ENCODE peak calls at places on chromosomes 1 and 21, in seven cellular contexts. M, P, S, N, A, V and D are unnamed samples.

GRCh38 chr21:27171704-27172103 is 204.8 kb upstream of the ADAMTS5 start:
- DNase-seq in P (no peak), M (no peak), V (no peak), A (no peak), N (no peak), S (no peak), D (no peak)

GRCh38 chr21:29092102-29092959 is 18.9 kb upstream of the CCT8 start:
- DNase-seq in A (no peak), N (no peak), V (no peak), P (no peak), M (no peak), S (no peak), D (no peak)

GRCh38 chr1:87239997-87240396 is 88.7 kb upstream of the LMO4 start:
- DNase-seq in P (no peak), A (no peak), N (no peak), V (no peak), M (no peak), S (no peak), D (no peak)

GRCh38 chr1:157231844-157232550 is 93.8 kb upstream of the ETV3 start:
- DNase-seq in M (no peak), S (no peak), N (no peak), V (no peak), A (no peak), P (no peak), D (no peak)

GRCh38 chr21:33212159-33212851 is 17.4 kb upstream of the IFNAR2 start:
- DNase-seq in M (no peak), P (no peak), N (no peak), S (no peak), V (no peak), A (no peak), D (no peak)

GRCh38 chr1:35945327-35945726 is 14.4 kb downstream of the AGO3 start:
- DNase-seq in V (no peak), S (no peak), P (no peak), N (no peak), A (no peak), M (no peak), D (no peak)

GRCh38 chr1:166910396-166910994 is 34.4 kb upstream of the TADA1 start:
- DNase-seq in P (peak; percentile 70), S (peak; percentile 96), N (peak; percentile 38), M (peak; percentile 80), V (peak; percentile 71), A (peak; percentile 92), D (peak; percentile 84)

GRCh38 chr1:156247460-156248322 is at the start of gene PAQR6:
- DNase-seq in S (no peak), V (peak; percentile 40), N (no peak), P (no peak), M (peak; percentile 53), A (no peak), D (no peak)

GRCh38 chr1:217272385-217272784 is 358.5 kb downstream of the GPATCH2 start:
- DNase-seq in N (no peak), A (no peak), M (no peak), P (no peak), V (no peak), S (no peak), D (no peak)

GRCh38 chr21:37079211-37079824 is 6.3 kb downstream of the TTC3 start:
- DNase-seq in M (peak; percentile 25), S (no peak), P (no peak), N (no peak), V (no peak), A (no peak), D (no peak)

GRCh38 chr1:192632188-192632587 is 3.8 kb upstream of the RGS13 start:
- DNase-seq in M (no peak), S (no peak), V (no peak), P (no peak), A (no peak), N (no peak), D (no peak)

GRCh38 chr1:10614377-10615225 is 139.9 kb downstream of the PEX14 start:
- DNase-seq in N (no peak), A (no peak), V (no peak), P (no peak), M (no peak), S (no peak), D (no peak)

GRCh38 chr1:51242546-51242945 is 6.5 kb downstream of the RNF11 start:
- DNase-seq in P (no peak), N (no peak), V (no peak), A (no peak), S (no peak), M (no peak), D (no peak)

GRCh38 chr1:241557551-241558193 is 25.5 kb downstream of the KMO start:
- DNase-seq in M (no peak), S (no peak), A (no peak), P (no peak), N (no peak), V (no peak), D (no peak)

GRCh38 chr1:6087958-6088357 is 42.3 kb downstream of the KCNAB2 start:
- DNase-seq in N (no peak), V (no peak), S (no peak), M (no peak), P (no peak), A (no peak), D (no peak)

GRCh38 chr1:245516178-245516829 is 361.5 kb downstream of the KIF26B start:
- DNase-seq in A (no peak), N (no peak), M (peak; percentile 22), V (no peak), S (no peak), P (no peak), D (peak; percentile 80)

GRCh38 chr1:152777510-152778137 is 2.7 kb downstream of the LCE1F start:
- DNase-seq in P (no peak), A (peak; percentile 35), V (peak; percentile 35), N (no peak), S (peak; percentile 28), M (peak; percentile 30), D (no peak)

GRCh38 chr21:19029816-19030215 is 626.2 kb upstream of the TMPRSS15 start:
- DNase-seq in A (no peak), N (no peak), P (no peak), M (no peak), V (no peak), S (no peak), D (no peak)

GRCh38 chr1:196193891-196194559 is 414.2 kb downstream of the KCNT2 start:
- DNase-seq in N (no peak), A (no peak), M (no peak), S (no peak), P (no peak), V (no peak), D (no peak)

GRCh38 chr1:230540416-230540815 is 101.9 kb upstream of the COG2 start:
- DNase-seq in P (no peak), A (no peak), N (no peak), V (no peak), S (no peak), M (no peak), D (no peak)

GRCh38 chr1:53508991-53509663 is 49.9 kb downstream of the DMRTB1 start:
- DNase-seq in A (peak; percentile 63), P (no peak), N (no peak), M (no peak), S (no peak), V (no peak), D (no peak)

GRCh38 chr1:172533511-172534116 is 664 bp downstream of the SUCO start:
- DNase-seq in A (peak; percentile 64), S (no peak), M (peak; percentile 10), P (no peak), N (no peak), V (peak; percentile 44), D (peak; percentile 33)

GRCh38 chr1:228963795-228964177 is 228.5 kb downstream of the RHOU start:
- DNase-seq in V (no peak), A (no peak), S (no peak), P (no peak), N (no peak), M (no peak), D (no peak)

GRCh38 chr21:34613679-34614442 is 1.1 kb downstream of the RCAN1 start:
- DNase-seq in N (no peak), A (peak; percentile 34), P (no peak), S (no peak), M (no peak), V (peak; percentile 21), D (no peak)

GRCh38 chr1:101163406-101163770 is 73.4 kb upstream of the S1PR1 start:
- DNase-seq in A (no peak), N (no peak), P (no peak), V (no peak), S (no peak), M (no peak), D (no peak)

DNA sequence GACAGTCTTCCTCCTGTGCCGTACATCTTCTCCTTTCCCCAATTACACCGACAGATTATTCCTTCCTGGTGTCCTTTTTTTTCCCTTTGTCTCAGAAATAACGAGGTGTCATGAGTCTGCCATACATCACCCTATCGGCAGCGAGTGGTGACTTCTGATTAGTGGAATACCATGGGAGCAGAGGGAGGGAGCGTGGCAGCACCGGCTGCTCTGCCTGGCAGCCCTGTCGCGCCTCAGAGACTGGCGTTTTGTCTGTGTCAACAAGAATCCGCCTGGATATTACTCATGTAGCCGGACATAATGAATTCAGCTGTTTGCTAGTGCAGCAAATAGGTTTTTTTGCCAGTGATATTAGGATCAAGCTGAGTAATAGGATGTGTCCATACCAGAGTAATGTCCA is 51.8 kb downstream of the UTP25 start:
- DNase-seq in S (no peak), V (peak; percentile 58), M (peak; percentile 2), P (no peak), N (no peak), A (no peak), D (peak; percentile 29)
- TF ChIP-seq JUND in S (no peak), V (peak; percentile 35), M (no peak), P (no peak), N (no peak), A (no peak), D (no peak)

DNA sequence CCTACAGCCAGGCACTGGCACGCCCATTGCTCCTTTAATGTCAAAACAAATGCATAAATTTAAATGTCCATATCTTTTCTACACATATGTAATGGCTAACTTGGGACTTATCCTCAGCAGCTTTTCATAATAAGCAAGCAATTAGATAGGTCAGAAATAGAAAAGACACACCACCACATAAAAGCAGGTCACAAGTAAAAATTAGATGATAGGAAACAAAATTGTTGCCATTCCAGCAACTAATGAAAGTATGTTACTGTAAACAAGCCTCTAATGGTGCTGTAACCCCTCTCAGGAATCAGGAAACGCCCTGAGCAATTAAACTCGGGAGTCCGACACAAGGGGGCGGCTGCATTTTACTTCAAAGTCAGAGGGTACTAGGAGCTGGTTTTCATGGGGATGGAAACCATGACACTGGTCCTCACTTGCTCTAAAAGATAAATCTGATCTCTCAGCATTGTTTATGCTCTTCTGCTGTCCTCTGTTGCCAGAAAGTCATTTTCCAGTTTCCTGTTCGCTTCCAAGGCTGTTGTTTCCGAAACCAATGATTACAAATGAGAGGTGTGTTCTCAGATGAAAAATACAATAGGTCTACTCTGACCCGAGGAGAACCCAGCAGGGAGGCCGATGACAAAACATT is 93.4 kb downstream of the TGFBR3 start:
- DNase-seq in P (no peak), S (no peak), N (no peak), M (no peak), A (peak; percentile 26), V (no peak), D (no peak)
- TF ChIP-seq JUND in P (no peak), S (no peak), N (no peak), M (no peak), A (no peak), V (no peak), D (no peak)

GRCh38 chr1:1431845-1432565 is 3.5 kb upstream of the VWA1 start:
- DNase-seq in M (peak; percentile 87), P (no peak), A (peak; percentile 65), V (peak; percentile 59), N (no peak), S (no peak), D (no peak)
- TF ChIP-seq JUND in M (peak; percentile 54), P (no peak), A (no peak), V (no peak), N (no peak), S (no peak), D (no peak)

GRCh38 chr1:70909262-70909817 is 138.3 kb downstream of the PTGER3 start:
- DNase-seq in S (no peak), P (no peak), M (no peak), A (no peak), N (no peak), V (no peak), D (no peak)
- TF ChIP-seq JUND in S (no peak), P (no peak), M (no peak), A (peak; percentile 19), N (no peak), V (no peak), D (no peak)